ENCODE peak calls at places on chromosomes 1 and 21, in four cellular contexts. N is MM.1S, P is PC-9, A is uterus. U is an unnamed sample.

GRCh38 chr1:203996126-203996525 is 76.8 kb upstream of the SOX13 start:
- DNase-seq in P (no peak), A (no peak), N (no peak), U (no peak)

GRCh38 chr1:222454196-222454595 is 93.7 kb downstream of the HHIPL2 start:
- DNase-seq in A (no peak), N (no peak), P (no peak), U (no peak)

GRCh38 chr1:183673605-183674150 is 20.6 kb upstream of the APOBEC4 start:
- DNase-seq in N (no peak), A (no peak), P (no peak), U (no peak)

GRCh38 chr1:145997156-145998023 is 1.0 kb upstream of the TXNIP start:
- DNase-seq in A (peak; percentile 54), P (no peak), N (peak; percentile 68), U (peak; percentile 73)

GRCh38 chr1:218772575-218772974 is 401.1 kb upstream of the LYPLAL1 start:
- DNase-seq in N (no peak), A (no peak), P (no peak), U (no peak)

GRCh38 chr1:16067127-16067768 is 6.2 kb downstream of the FAM131C start:
- DNase-seq in A (no peak), N (no peak), P (no peak), U (no peak)

GRCh38 chr21:15009964-15010363 is 54.8 kb downstream of the NRIP1 start:
- DNase-seq in A (no peak), N (no peak), P (no peak), U (no peak)

GRCh38 chr1:24362416-24362815 is 43.3 kb downstream of the GRHL3 start:
- DNase-seq in A (no peak), N (no peak), P (no peak), U (no peak)

GRCh38 chr1:3674100-3675094 is 22.1 kb downstream of the TP73 start:
- DNase-seq in N (no peak), A (no peak), P (peak; percentile 69), U (no peak)

GRCh38 chr21:30234643-30235042 is 18.7 kb upstream of the CLDN8 start:
- DNase-seq in N (no peak), A (no peak), P (no peak), U (no peak)

GRCh38 chr1:61233121-61233659 is 150.8 kb downstream of the NFIA start:
- DNase-seq in A (no peak), P (no peak), N (no peak), U (no peak)

GRCh38 chr1:240522122-240522822 is 89.7 kb downstream of the GREM2 start:
- DNase-seq in N (no peak), A (no peak), P (no peak), U (no peak)

GRCh38 chr1:214224605-214225354 is 56.2 kb upstream of the SMYD2 start:
- DNase-seq in A (no peak), N (no peak), P (no peak), U (no peak)

GRCh38 chr1:192506741-192507155 is 68.8 kb upstream of the RGS1 start:
- DNase-seq in P (no peak), N (peak; percentile 83), A (no peak), U (no peak)

GRCh38 chr1:52523376-52523775 is 29.5 kb downstream of the TUT4 start:
- DNase-seq in N (peak; percentile 42), A (no peak), P (no peak), U (no peak)

GRCh38 chr1:52520149-52520548 is 32.7 kb downstream of the TUT4 start:
- DNase-seq in N (no peak), P (no peak), A (no peak), U (no peak)

DNA sequence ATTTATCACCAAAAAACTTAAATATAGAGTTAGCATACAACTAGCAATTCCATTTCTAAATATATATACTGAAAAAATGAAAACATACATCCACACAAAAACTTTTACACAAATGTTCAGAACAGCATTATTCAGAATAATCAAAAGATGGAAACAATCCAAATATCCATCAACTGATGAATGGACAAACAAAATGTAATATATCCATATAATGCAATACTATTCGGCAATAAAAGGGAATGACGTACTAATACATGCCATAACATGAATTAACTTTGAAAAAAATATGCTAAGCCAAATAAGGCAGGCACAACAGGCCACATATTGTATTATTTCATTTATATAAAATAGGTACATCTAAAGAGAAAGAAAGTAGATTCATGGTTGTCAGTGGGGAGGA is 33.9 kb downstream of the TUT4 start:
- DNase-seq in N (no peak), A (no peak), P (no peak), U (no peak)
- H3K4me1 ChIP-seq in N (no peaks in the 10 kb centered on the region), A (no peaks in the 10 kb centered on the region), P (no peaks in the 10 kb centered on the region), U (no peaks in the 10 kb centered on the region)

DNA sequence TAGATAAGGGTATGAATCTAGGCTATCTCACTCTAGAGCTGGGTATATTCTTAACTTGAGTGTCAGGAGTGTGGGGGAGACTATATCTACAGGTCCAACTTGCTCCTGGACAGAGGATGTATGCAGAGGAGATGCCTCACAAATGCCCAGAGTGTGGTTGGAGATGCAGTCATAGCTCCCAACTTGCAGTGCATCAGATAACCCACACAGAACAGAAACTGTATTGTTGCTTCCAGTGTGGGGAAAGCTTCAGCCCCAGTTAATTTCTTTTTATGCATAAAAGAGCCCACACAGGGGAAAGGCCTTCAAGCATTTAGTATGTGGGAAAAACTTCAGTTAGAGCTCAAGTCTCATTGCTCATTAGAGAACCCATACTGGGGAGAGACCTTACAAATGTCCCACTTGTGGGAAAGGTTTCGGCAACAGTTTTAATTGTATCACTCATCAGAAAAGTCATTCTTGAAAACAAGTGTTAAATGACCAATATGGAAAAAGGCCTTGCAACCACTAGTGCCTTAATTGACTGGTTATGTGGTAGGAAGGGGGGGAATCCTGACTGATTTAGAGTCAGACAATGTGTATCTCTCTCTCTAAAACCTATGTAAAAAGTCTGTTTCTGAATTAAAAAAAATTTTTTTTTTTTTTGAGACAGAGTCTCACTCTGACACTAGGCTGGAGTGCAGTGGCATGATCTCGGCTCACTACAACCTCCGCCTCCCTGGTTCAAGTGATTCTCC is 67.9 kb downstream of the EBNA1BP2 start:
- DNase-seq in P (no peak), A (no peak), N (no peak), U (no peak)
- H3K9me3 ChIP-seq in P (peaks cover 5% of the 10 kb centered on the region), A (peaks cover 4% of the 10 kb centered on the region), N (no peaks in the 10 kb centered on the region), U (no peaks in the 10 kb centered on the region)

GRCh38 chr1:180156631-180157091 is 2.0 kb downstream of the QSOX1 start:
- DNase-seq in N (no peak), A (no peak), P (no peak), U (no peak)
- H3K4me1 ChIP-seq in N (peaks cover 12% of the 10 kb centered on the region), A (no peaks in the 10 kb centered on the region), P (peaks cover 49% of the 10 kb centered on the region), U (peaks cover 42% of the 10 kb centered on the region)

GRCh38 chr1:152622803-152623202 is at the start of gene LCE3A:
- DNase-seq in A (no peak), N (peak; percentile 83), P (no peak), U (no peak)
- H3K9me3 ChIP-seq in A (no peaks in the 10 kb centered on the region), N (no peaks in the 10 kb centered on the region), P (peaks cover 3% of the 10 kb centered on the region), U (peaks cover 11% of the 10 kb centered on the region)

DNA sequence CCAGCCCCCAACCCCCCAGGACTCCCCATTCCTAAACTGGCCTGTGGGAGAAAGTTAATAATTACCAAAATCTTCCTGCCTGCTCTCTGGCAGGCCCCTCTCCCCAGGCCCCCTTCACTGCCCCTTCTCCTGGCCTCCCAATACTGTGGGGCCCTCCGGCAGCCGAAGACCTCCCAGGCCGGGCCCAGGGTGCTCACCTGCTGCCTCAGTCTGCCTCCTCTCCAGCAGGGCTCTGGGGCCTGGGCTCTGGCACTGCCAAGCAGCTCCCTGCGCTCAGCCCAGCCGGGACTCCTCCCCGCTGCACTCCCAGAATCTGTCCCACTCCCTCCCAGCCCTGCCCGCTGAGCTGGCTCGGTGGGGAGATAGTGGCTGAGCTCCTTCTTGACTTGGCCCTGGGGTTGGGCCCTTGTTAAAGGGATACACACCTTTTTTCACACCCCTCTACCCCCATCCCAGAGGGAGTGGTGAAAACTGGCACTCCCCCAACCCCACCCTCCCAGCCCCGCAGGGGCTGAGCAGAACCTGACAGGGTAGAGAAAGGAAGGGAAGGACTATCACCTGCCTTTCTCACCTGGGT is at the start of gene S100A16:
- DNase-seq in A (peak; percentile 81), P (peak; percentile 91), N (no peak), U (peak; percentile 89)
- H3K4me1 ChIP-seq in A (peaks cover 8% of the 10 kb centered on the region), P (peaks cover 73% of the 10 kb centered on the region), N (no peaks in the 10 kb centered on the region), U (peaks cover 45% of the 10 kb centered on the region)

GRCh38 chr1:51607676-51608075 is 9.2 kb upstream of the OSBPL9 start:
- DNase-seq in N (no peak), P (peak; percentile 27), A (no peak), U (no peak)
- H3K9me3 ChIP-seq in N (no peaks in the 10 kb centered on the region), P (no peaks in the 10 kb centered on the region), A (no peaks in the 10 kb centered on the region), U (no peaks in the 10 kb centered on the region)

GRCh38 chr21:44933199-44933937 is 6.5 kb upstream of the SLX9 start:
- DNase-seq in N (no peak), A (no peak), P (no peak), U (peak; percentile 35)

GRCh38 chr21:44933938-44934260 is 5.9 kb upstream of the SLX9 start:
- DNase-seq in P (no peak), A (no peak), N (no peak), U (peak; percentile 52)

GRCh38 chr21:44934797-44935532 is 4.9 kb upstream of the SLX9 start:
- DNase-seq in P (no peak), N (no peak), A (no peak), U (peak; percentile 50)

GRCh38 chr21:44934276-44934675 is 5.6 kb upstream of the SLX9 start:
- DNase-seq in P (no peak), A (no peak), N (no peak), U (peak; percentile 11)

DNA sequence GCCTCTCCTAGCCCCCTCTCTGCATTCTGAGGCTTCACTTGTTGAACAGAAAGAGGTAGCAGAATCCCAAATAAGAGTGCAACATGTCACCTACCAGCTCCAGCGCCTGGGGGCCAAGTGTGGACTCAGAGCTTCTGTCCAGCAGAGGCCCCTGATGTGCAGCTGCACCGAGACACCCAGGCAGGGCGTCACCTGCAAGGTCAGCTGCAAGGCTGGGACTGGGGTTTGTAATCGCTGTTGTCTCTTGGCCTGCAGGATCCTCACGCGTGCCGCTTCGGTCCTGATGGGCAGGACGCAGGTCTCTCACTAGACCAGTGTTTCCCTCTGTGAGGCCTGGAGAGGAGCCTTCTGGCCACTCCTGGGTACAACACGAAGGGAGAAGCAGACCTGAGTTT is 4.3 kb upstream of the SLX9 start:
- DNase-seq in P (no peak), A (no peak), N (no peak), U (no peak)
- H3K4me1 ChIP-seq in P (peaks cover 19% of the 10 kb centered on the region), A (peaks cover 19% of the 10 kb centered on the region), N (no peaks in the 10 kb centered on the region), U (peaks cover 22% of the 10 kb centered on the region)

GRCh38 chr1:247100676-247101279 is 3.4 kb downstream of the ZNF669 start:
- DNase-seq in P (no peak), N (no peak), A (no peak), U (no peak)
- H3K9me3 ChIP-seq in P (peaks cover 22% of the 10 kb centered on the region), N (peaks cover 6% of the 10 kb centered on the region), A (no peaks in the 10 kb centered on the region), U (peaks cover 46% of the 10 kb centered on the region)

DNA sequence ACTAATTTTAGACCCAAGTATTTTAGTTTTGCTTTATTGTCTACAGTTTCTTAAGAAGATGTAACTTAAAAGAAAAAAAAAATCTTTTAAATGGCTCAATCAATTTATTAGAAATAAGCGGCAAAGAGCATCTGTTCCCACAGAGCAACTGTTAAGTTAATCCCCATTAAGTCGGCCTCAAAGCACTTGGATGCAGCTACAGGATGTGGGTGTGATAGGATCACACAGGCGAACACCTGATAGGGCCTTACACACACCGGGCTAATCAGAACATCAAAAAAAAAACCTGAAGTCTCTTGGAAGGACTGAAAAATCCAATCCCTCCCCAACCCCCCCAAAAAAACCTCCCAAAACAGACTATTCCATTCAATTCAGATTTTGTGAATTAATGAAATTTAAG is 23.0 kb downstream of the APP start:
- DNase-seq in A (no peak), P (no peak), N (no peak), U (no peak)
- H3K4me1 ChIP-seq in A (peaks cover 3% of the 10 kb centered on the region), P (peaks cover 13% of the 10 kb centered on the region), N (no peaks in the 10 kb centered on the region), U (peaks cover 18% of the 10 kb centered on the region)

U was measured in upper lobe of right lung.